ENCODE peak calls at places on chromosomes 2 and 18, in four cellular contexts. L is PC-3, D is brain microvascular endothelial cell, W is Calu3. O is an unnamed sample.

GRCh38 chr2:212892193-212892592 is 259.2 kb downstream of the IKZF2 start:
- DNase-seq in W (no peak), L (peak; percentile 75), D (peak; percentile 40), O (no peak)

GRCh38 chr2:96663177-96663576 is 20.6 kb downstream of the FER1L5 start:
- DNase-seq in W (no peak), L (no peak), D (no peak), O (no peak)

GRCh38 chr2:88753833-88754584 is 62.5 kb downstream of the RPIA start:
- DNase-seq in L (no peak), W (no peak), D (no peak), O (peak; percentile 34)

GRCh38 chr18:28468903-28469302 is 292.0 kb upstream of the CDH2 start:
- DNase-seq in W (no peak), L (no peak), D (no peak), O (no peak)

GRCh38 chr2:199807966-199808365 is 43.0 kb downstream of the FTCDNL1 start:
- DNase-seq in D (no peak), L (no peak), W (no peak), O (no peak)

GRCh38 chr18:58045265-58046086 is 1.4 kb downstream of the NEDD4L start:
- DNase-seq in L (peak; percentile 86), W (peak; percentile 80), D (no peak), O (peak; percentile 50)

GRCh38 chr18:41829648-41830516 is 125.2 kb upstream of the PIK3C3 start:
- DNase-seq in W (peak; percentile 5), D (peak; percentile 71), L (peak; percentile 70), O (no peak)

GRCh38 chr2:109185338-109185737 is 56.3 kb downstream of the SH3RF3 start:
- DNase-seq in W (no peak), L (no peak), D (no peak), O (no peak)

GRCh38 chr2:80073134-80073561 is 231.4 kb downstream of the LRRTM1 start:
- DNase-seq in L (peak; percentile 67), W (peak; percentile 29), D (peak; percentile 23), O (no peak)

GRCh38 chr2:20649586-20650375 is 1.1 kb downstream of the HS1BP3 start:
- DNase-seq in D (no peak), W (no peak), L (no peak), O (no peak)

GRCh38 chr2:3110555-3110954 is 267.1 kb downstream of the EIPR1 start:
- DNase-seq in W (no peak), L (no peak), D (no peak), O (no peak)

GRCh38 chr2:127656569-127657231 is 10.7 kb downstream of the GPR17 start:
- DNase-seq in W (no peak), D (no peak), L (no peak), O (no peak)

GRCh38 chr2:171522057-171522803 is at the start of gene CYBRD1:
- DNase-seq in L (no peak), W (peak; percentile 30), D (peak; percentile 63), O (peak; percentile 53)

GRCh38 chr18:80213173-80213572 is 34.1 kb downstream of the PARD6G start:
- DNase-seq in W (no peak), L (no peak), D (no peak), O (no peak)

GRCh38 chr18:25247725-25248124 is 104.2 kb downstream of the ZNF521 start:
- DNase-seq in W (no peak), D (peak; percentile 29), L (peak; percentile 87), O (no peak)

GRCh38 chr2:40797115-40797514 is 345.2 kb upstream of the SLC8A1 start:
- DNase-seq in W (peak; percentile 14), D (peak; percentile 46), L (peak; percentile 74), O (no peak)

GRCh38 chr18:59904051-59904601 is 4.3 kb downstream of the PMAIP1 start:
- DNase-seq in L (no peak), D (no peak), W (no peak), O (no peak)

GRCh38 chr2:230870544-230871360 is 6.0 kb downstream of the ITM2C start:
- DNase-seq in D (no peak), W (no peak), L (no peak), O (peak; percentile 20)

O was measured in stimulated activated CD8-positive, alpha-beta memory T cell treated with anti-CD3 and anti-CD28 coated beads, Interleukin-4, amount 100 ng/mL, for 48 hours.